ENCODE peak calls at places on chromosomes 2 and 18, in nine cellular contexts. N is gastrocnemius medialis, D is body of pancreas, F is A549, P is IMR-90, S is colonic mucosa, T is uterus, Q is astrocyte, X is esophagus squamous epithelium. Z is an unnamed sample.

GRCh38 chr2:159891917-159892691 is 94.1 kb upstream of the CD302 start:
- DNase-seq in F (peak; percentile 28), P (peak; percentile 78), X (no peak), D (no peak), N (no peak), S (no peak), Q (peak; percentile 82), T (no peak), Z (no peak)

GRCh38 chr2:233221378-233222063 is 30.0 kb upstream of the ATG16L1 start:
- DNase-seq in X (no peak), D (no peak), S (no peak), P (no peak), Q (peak; percentile 23), T (no peak), N (no peak), F (no peak), Z (no peak)

GRCh38 chr2:214808961-214809750 is at the start of gene BARD1:
- DNase-seq in S (peak; percentile 81), Q (peak; percentile 37), F (peak; percentile 46), X (peak; percentile 7), D (peak; percentile 29), N (peak; percentile 35), T (peak; percentile 47), P (peak; percentile 43), Z (no peak)

GRCh38 chr2:61463769-61464475 is 7.0 kb downstream of the USP34 start:
- DNase-seq in S (no peak), Q (no peak), T (no peak), F (no peak), X (no peak), D (no peak), N (no peak), P (no peak), Z (no peak)

GRCh38 chr2:43841949-43842865 is 3.4 kb downstream of the ABCG8 start:
- DNase-seq in N (no peak), X (no peak), F (no peak), Q (no peak), P (no peak), S (no peak), D (no peak), T (no peak), Z (no peak)

GRCh38 chr2:99643824-99644787 is 154.3 kb upstream of the REV1 start:
- DNase-seq in D (peak; percentile 24), S (no peak), N (peak; percentile 34), T (no peak), Q (peak; percentile 72), P (peak; percentile 65), X (no peak), F (no peak), Z (no peak)

GRCh38 chr2:4556136-4556535 is 852.8 kb downstream of the DCDC2C start:
- DNase-seq in D (no peak), T (no peak), Q (no peak), X (no peak), F (no peak), N (peak; percentile 85), P (no peak), S (no peak), Z (no peak)

GRCh38 chr2:20599861-20600461 is 50.9 kb downstream of the HS1BP3 start:
- DNase-seq in D (peak; percentile 10), T (peak; percentile 24), X (no peak), S (no peak), N (peak; percentile 12), F (no peak), Q (no peak), P (no peak), Z (no peak)

GRCh38 chr2:237450583-237450982 is 36.5 kb upstream of the MLPH start:
- DNase-seq in N (no peak), Q (no peak), D (no peak), P (no peak), F (no peak), T (no peak), S (no peak), X (no peak), Z (no peak)

GRCh38 chr2:42567806-42568429 is 514 bp upstream of the MTA3 start:
- DNase-seq in F (peak; percentile 18), S (peak; percentile 64), D (peak; percentile 38), T (peak; percentile 37), P (no peak), Q (no peak), X (no peak), N (peak; percentile 18), Z (no peak)

GRCh38 chr2:149648282-149649030 is 60.9 kb upstream of the MMADHC start:
- DNase-seq in F (peak; percentile 17), D (peak; percentile 12), N (no peak), P (peak; percentile 99), S (peak; percentile 20), Q (peak; percentile 99), X (no peak), T (peak; percentile 11), Z (no peak)

GRCh38 chr18:58196164-58196563 is 152.1 kb downstream of the NEDD4L start:
- DNase-seq in T (no peak), X (no peak), Q (peak; percentile 41), D (no peak), N (no peak), F (no peak), S (peak; percentile 16), P (no peak), Z (no peak)

GRCh38 chr2:122167561-122167960 is 412.1 kb downstream of the TSN start:
- DNase-seq in X (no peak), N (no peak), T (no peak), F (no peak), P (no peak), Q (peak; percentile 36), D (no peak), S (no peak), Z (no peak)

GRCh38 chr2:36785179-36785795 is 88.8 kb downstream of the VIT start:
- DNase-seq in T (peak; percentile 33), D (peak; percentile 57), X (no peak), Q (peak; percentile 30), F (peak; percentile 79), P (peak; percentile 57), S (peak; percentile 73), N (peak; percentile 32), Z (no peak)

GRCh38 chr2:98701230-98701629 is 29.7 kb downstream of the MGAT4A start:
- DNase-seq in X (no peak), N (no peak), S (no peak), T (no peak), P (no peak), F (no peak), Q (no peak), D (no peak), Z (no peak)

GRCh38 chr2:238970553-238971081 is 122.7 kb downstream of the TWIST2 start:
- DNase-seq in X (no peak), S (peak; percentile 48), P (peak; percentile 63), T (peak; percentile 72), F (peak; percentile 67), N (peak; percentile 37), Q (peak; percentile 26), D (peak; percentile 59), Z (no peak)

GRCh38 chr2:236417150-236417549 is 152.5 kb upstream of the ACKR3 start:
- DNase-seq in N (no peak), T (no peak), F (no peak), P (no peak), D (no peak), X (no peak), Q (no peak), S (no peak), Z (no peak)

GRCh38 chr2:56077352-56077915 is 106.4 kb upstream of the CCDC85A start:
- DNase-seq in Q (peak; percentile 4), T (no peak), N (no peak), D (peak; percentile 40), F (peak; percentile 43), X (no peak), S (peak; percentile 19), P (peak; percentile 7), Z (no peak)

GRCh38 chr2:124753842-124754241 is 728.8 kb downstream of the CNTNAP5 start:
- DNase-seq in T (no peak), S (no peak), X (no peak), P (no peak), F (no peak), N (no peak), Q (no peak), D (no peak), Z (no peak)

GRCh38 chr2:169095631-169096105 is 26.3 kb downstream of the DHRS9 start:
- DNase-seq in F (no peak), S (no peak), D (no peak), T (no peak), P (peak; percentile 69), X (no peak), Q (peak; percentile 99), N (no peak), Z (no peak)

DNA sequence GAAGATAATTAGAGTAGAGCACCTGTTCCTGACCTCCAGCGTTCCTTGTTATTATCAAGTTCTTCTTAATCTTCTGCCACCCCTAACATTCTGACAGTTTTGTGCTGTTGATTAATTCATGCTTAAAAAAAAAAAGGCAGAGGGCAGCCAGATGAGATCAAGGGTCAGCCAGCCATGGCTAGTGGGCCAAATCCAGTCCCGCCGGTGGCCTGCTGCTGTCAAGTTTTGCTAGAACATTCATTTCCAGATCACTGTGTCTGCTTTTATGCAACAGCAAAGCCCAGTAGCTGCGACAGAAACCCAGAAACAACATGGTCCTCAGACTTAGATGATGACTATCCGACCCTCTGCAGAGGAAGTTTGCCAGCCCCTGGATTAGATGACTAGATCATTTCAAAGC is 101.6 kb downstream of the RNF144A start:
- DNase-seq in T (no peak), X (no peak), D (no peak), S (no peak), N (no peak), Q (no peak), F (no peak), P (no peak), Z (no peak)
- H3K27ac ChIP-seq in T (peak overlapping the region; percentile 78), X (no peak overlapping the region), D (peak overlapping the region; percentile 45), S (no peak overlapping the region), N (no peak overlapping the region), Q (no peak overlapping the region), F (no peak overlapping the region), P (no peak overlapping the region), Z (no peak overlapping the region)

DNA sequence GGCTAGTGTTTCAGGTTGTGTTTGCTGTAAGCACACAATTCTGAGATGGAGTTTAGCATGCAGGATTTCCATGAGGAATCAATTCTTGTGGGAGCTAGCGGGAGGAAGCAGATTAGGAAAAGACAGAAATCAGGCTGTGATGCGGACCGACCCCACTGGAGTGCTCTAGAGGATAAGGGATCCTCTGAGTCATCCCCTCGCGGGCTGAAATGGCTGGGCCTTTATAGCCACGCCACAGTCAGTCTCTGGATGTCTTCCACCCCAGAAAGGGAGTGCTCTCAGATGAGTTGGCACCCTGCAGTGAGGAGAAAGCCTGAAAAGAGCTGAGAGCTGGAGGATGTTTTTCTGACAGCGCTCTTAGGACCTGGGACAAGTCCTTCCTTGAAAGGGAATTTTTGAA is 102.4 kb downstream of the GALNT3 start:
- DNase-seq in T (peak; percentile 43), Q (peak; percentile 64), N (no peak), P (peak; percentile 31), S (no peak), D (no peak), X (no peak), F (no peak), Z (no peak)
- TF ChIP-seq CTCF in T (no peak), Q (no peak), N (no peak), P (peak; percentile 16), S (no peak), D (no peak), X (no peak), F (no peak), Z (no peak)

GRCh38 chr2:9252002-9252357 is 45.4 kb downstream of the ASAP2 start:
- DNase-seq in Q (no peak), P (no peak), N (no peak), F (no peak), D (no peak), S (no peak), X (no peak), T (no peak), Z (no peak)
- H3K4me1 ChIP-seq in Q (peaks cover 59% of the 10 kb centered on the region), P (peaks cover 46% of the 10 kb centered on the region), N (peaks cover 21% of the 10 kb centered on the region), F (peaks cover 74% of the 10 kb centered on the region), D (peaks cover 12% of the 10 kb centered on the region), S (peaks cover 24% of the 10 kb centered on the region), X (peaks cover 75% of the 10 kb centered on the region), T (peaks cover 9% of the 10 kb centered on the region), Z (peaks cover 36% of the 10 kb centered on the region)

GRCh38 chr18:44654555-44654954 is 26.1 kb upstream of the SETBP1 start:
- DNase-seq in N (no peak), S (no peak), P (peak; percentile 45), F (no peak), Q (peak; percentile 90), D (no peak), T (no peak), X (no peak), Z (no peak)
- H3K27ac ChIP-seq in N (no peak overlapping the region), S (no peak overlapping the region), P (no peak overlapping the region), F (no peak overlapping the region), Q (peak overlapping the region; percentile 57), D (no peak overlapping the region), T (no peak overlapping the region), X (no peak overlapping the region), Z (no peak overlapping the region)